ENCODE peak calls at places on chromosomes 11 and 22, in six cellular contexts. I, G, Z, W, S and O are unnamed samples.

GRCh38 chr22:21074092-21074715 is 28.5 kb downstream of the LRRC74B start:
- DNase-seq in I (no peak), G (no peak), Z (peak), W (no peak), S (no peak), O (peak)

GRCh38 chr11:75667831-75668507 is 869 bp downstream of the MAP6 start:
- DNase-seq in I (peak), G (peak), Z (peak), W (no peak), S (peak), O (no peak)

GRCh38 chr11:119896387-119897045 is 167.5 kb upstream of the NECTIN1 start:
- DNase-seq in I (no peak), G (peak), Z (no peak), W (no peak), S (no peak), O (no peak)

GRCh38 chr11:1870721-1871466 is 18.0 kb downstream of the LSP1 start:
- DNase-seq in I (peak), G (no peak), Z (peak), W (peak), S (no peak), O (no peak)

GRCh38 chr11:117980716-117981115 is 5.5 kb upstream of the IL10RA start:
- DNase-seq in I (no peak), G (no peak), Z (no peak), W (no peak), S (no peak), O (no peak)

GRCh38 chr11:81476345-81476744 is 1257.3 kb downstream of the FAM181B start:
- DNase-seq in I (no peak), G (no peak), Z (no peak), W (no peak), S (no peak), O (no peak)

GRCh38 chr11:32034149-32034548 is 56.7 kb upstream of the RCN1 start:
- DNase-seq in I (no peak), G (no peak), Z (peak), W (no peak), S (no peak), O (peak)

GRCh38 chr11:77959434-77959833 is 35.0 kb downstream of the INTS4 start:
- DNase-seq in I (no peak), G (no peak), Z (peak), W (no peak), S (no peak), O (no peak)

GRCh38 chr11:77073328-77074001 is 6.7 kb downstream of the CAPN5 start:
- DNase-seq in I (no peak), G (no peak), Z (peak), W (peak), S (peak), O (peak)

GRCh38 chr22:37806409-37807338 is 1.1 kb upstream of the GCAT start:
- DNase-seq in I (peak), G (no peak), Z (peak), W (no peak), S (no peak), O (no peak)

GRCh38 chr11:61706452-61707400 is 26.5 kb downstream of the DAGLA start:
- DNase-seq in I (no peak), G (no peak), Z (no peak), W (no peak), S (no peak), O (no peak)

GRCh38 chr22:17613280-17613679 is 15.3 kb downstream of the ATP6V1E1 start:
- DNase-seq in I (no peak), G (no peak), Z (no peak), W (no peak), S (no peak), O (no peak)

GRCh38 chr11:60767388-60767811 is 10.7 kb downstream of the MS4A15 start:
- DNase-seq in I (no peak), G (no peak), Z (no peak), W (no peak), S (no peak), O (no peak)

GRCh38 chr11:100878474-100878873 is 191.4 kb downstream of the ARHGAP42 start:
- DNase-seq in I (no peak), G (no peak), Z (peak), W (no peak), S (no peak), O (peak)

GRCh38 chr11:130545449-130546072 is 97.1 kb downstream of the ADAMTS15 start:
- DNase-seq in I (no peak), G (no peak), Z (no peak), W (no peak), S (no peak), O (no peak)

GRCh38 chr11:35464308-35464707 is 45.0 kb upstream of the SLC1A2 start:
- DNase-seq in I (no peak), G (no peak), Z (no peak), W (no peak), S (no peak), O (no peak)

GRCh38 chr11:65502852-65503603 is 4.2 kb downstream of the MALAT1 start:
- DNase-seq in I (no peak), G (no peak), Z (peak), W (no peak), S (peak), O (no peak)

GRCh38 chr11:560305-561147 is at the start of the genes LMNTD2 and RASSF7:
- DNase-seq in I (peak), G (peak), Z (peak), W (peak), S (peak), O (no peak)

GRCh38 chr11:85945296-85945695 is 90.1 kb downstream of the CCDC83 start:
- DNase-seq in I (no peak), G (no peak), Z (no peak), W (no peak), S (no peak), O (no peak)

GRCh38 chr11:60870276-60870675 is 2.9 kb downstream of the ZP1 start:
- DNase-seq in I (no peak), G (no peak), Z (no peak), W (peak), S (no peak), O (no peak)

GRCh38 chr11:102476069-102476468 is 23.5 kb upstream of the TMEM123 start:
- DNase-seq in I (no peak), G (no peak), Z (peak), W (no peak), S (no peak), O (no peak)

GRCh38 chr11:94845622-94846021 is 77.5 kb downstream of the AMOTL1 start:
- DNase-seq in I (peak), G (no peak), Z (no peak), W (no peak), S (no peak), O (peak)

DNA sequence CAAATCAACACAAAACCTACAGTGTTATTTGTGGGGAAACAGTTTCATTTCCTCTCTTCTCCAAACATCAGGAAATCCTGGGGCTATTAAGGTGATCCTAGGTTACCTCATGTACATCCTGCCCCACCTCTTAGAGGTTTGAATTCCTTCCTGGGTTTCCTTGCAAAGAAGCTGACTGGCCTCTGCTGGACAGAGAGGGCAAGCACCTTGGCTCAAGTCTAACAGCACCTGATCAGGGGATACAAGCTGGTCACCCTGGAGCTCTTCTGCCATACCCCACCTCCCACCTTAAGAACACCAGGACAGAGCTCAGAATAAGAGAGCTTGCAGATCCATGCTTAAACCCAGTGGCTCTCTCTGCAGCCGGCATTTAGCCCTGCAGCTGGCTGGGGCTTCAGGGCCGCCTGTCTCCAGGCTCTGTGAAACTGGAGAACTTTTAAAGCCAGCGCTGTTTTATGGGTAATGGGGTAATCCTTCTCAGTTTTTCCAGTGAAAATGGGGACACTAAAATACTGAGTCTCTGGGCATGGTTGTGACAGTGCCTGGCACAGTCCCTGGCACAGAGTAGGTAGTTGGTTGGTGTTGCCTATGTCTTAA is 386.6 kb upstream of the NARS2 start:
- DNase-seq in I (peak), G (no peak), Z (peak), W (no peak), S (no peak), O (no peak)
- TF ChIP-seq CTCF in I (peak), G (peak), Z (peak), W (peak), S (no peak), O (peak)

GRCh38 chr11:122202951-122203456 is 87.0 kb upstream of the BLID start:
- DNase-seq in I (peak), G (peak), Z (peak), W (peak), S (peak), O (no peak)
- H3K4me3 ChIP-seq in I (no peak), G (no peak), Z (peak), W (no peak), S (peak), O (peak)

GRCh38 chr22:32806296-32806695 is 4.8 kb downstream of the TIMP3 start:
- DNase-seq in I (no peak), G (no peak), Z (no peak), W (no peak), S (no peak), O (no peak)

GRCh38 chr22:32803020-32803758 is 1.7 kb downstream of the TIMP3 start:
- DNase-seq in I (peak), G (no peak), Z (peak), W (no peak), S (no peak), O (no peak)

GRCh38 chr22:32804823-32805585 is 3.5 kb downstream of the TIMP3 start:
- DNase-seq in I (no peak), G (no peak), Z (no peak), W (no peak), S (no peak), O (no peak)

GRCh38 chr22:32804036-32804435 is 2.5 kb downstream of the TIMP3 start:
- DNase-seq in I (no peak), G (no peak), Z (peak), W (no peak), S (no peak), O (no peak)

GRCh38 chr22:32805586-32805881 is 4.0 kb downstream of the TIMP3 start:
- DNase-seq in I (no peak), G (no peak), Z (no peak), W (no peak), S (no peak), O (no peak)
- TF ChIP-seq CTCF in I (no peak), G (no peak), Z (no peak), W (no peak), S (no peak), O (no peak)

DNA sequence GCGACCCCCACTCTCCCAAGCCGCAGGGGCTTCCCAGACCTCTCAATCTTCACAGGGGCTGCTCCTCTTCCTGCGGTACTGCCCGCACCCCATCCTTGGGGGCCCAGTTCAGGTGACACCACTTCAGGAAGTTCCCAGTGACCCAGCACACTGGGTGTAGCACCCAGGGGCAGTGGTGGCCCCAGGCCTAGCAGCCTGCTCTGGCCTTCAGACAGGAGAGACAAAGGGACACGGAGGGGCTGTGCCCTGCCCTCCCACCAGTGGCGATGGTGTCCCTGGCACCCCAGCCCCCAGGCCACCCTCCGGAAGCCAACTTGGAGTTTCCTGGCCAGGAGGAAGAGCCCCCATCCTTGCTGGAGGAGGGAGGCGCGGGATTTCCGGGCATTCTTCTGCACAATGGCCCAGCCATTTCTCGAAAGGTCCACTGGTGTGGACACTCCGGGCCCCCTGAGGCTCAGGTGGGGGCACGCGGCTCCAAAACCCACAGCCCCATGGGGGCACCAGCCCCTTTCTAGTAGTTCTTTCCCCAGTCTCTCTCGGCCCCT is 978 bp upstream of the CLDN5 start:
- DNase-seq in I (peak), G (no peak), Z (no peak), W (no peak), S (no peak), O (no peak)
- H3K4me3 ChIP-seq in I (peak), G (no peak), Z (no peak), W (no peak), S (peak), O (no peak)